ENCODE peak calls at places on chromosomes 7 and 10, in eight cellular contexts. N is NCI-H1105; D is activated CD8-positive, alpha-beta memory T cell treated with anti-CD3 and anti-CD28 coated beads, Interleukin-2, amount 10 ng/mL, durations not matched to agents 7 days and 5 days; Q is endothelial cell of umbilical vein; B is uterus; C is natural killer cell treated with Interleukin-12 subunit alpha and Interleukin-12 subunit beta and Interleukin-15 and Interleukin-18, amount 100 ng/mL, for 72 hours; J is GM12878; Z is hepatic stellate cell. V is an unnamed sample.

GRCh38 chr10:122163182-122164027 is 107.7 kb upstream of the BTBD16 start:
- DNase-seq in C (no peak), Z (peak), N (peak), D (no peak), Q (peak), J (no peak), B (no peak), V (no peak)

GRCh38 chr10:62029401-62029800 is 127.9 kb downstream of the ARID5B start:
- DNase-seq in B (no peak), C (no peak), Q (peak), D (no peak), J (no peak), Z (no peak), N (no peak), V (no peak)

GRCh38 chr7:47195641-47196040 is 386.3 kb downstream of the TNS3 start:
- DNase-seq in J (no peak), C (no peak), Z (no peak), Q (no peak), D (no peak), B (no peak), N (no peak), V (no peak)

GRCh38 chr10:103502849-103503660 is 9.6 kb downstream of the NEURL1 start:
- DNase-seq in C (no peak), B (peak), Z (no peak), Q (no peak), N (no peak), D (no peak), J (no peak), V (no peak)

GRCh38 chr7:12067156-12067831 is 143.8 kb upstream of the TMEM106B start:
- DNase-seq in Z (peak), N (peak), Q (peak), J (peak), D (peak), C (no peak), B (peak), V (peak)

GRCh38 chr7:130639391-130639790 is 29.2 kb downstream of the COPG2 start:
- DNase-seq in Z (no peak), C (no peak), B (no peak), Q (no peak), J (no peak), D (no peak), N (no peak), V (no peak)

GRCh38 chr10:89648074-89648473 is 3.0 kb upstream of the PANK1 start:
- DNase-seq in N (no peak), D (no peak), Q (no peak), Z (no peak), B (no peak), J (no peak), C (no peak), V (no peak)

GRCh38 chr7:151813997-151814396 is 62.9 kb downstream of the PRKAG2 start:
- DNase-seq in B (no peak), J (no peak), Q (no peak), N (no peak), D (no peak), C (no peak), Z (no peak), V (no peak)

GRCh38 chr10:130757821-130758489 is 553.6 kb downstream of the TCERG1L start:
- DNase-seq in B (no peak), Z (no peak), Q (no peak), C (no peak), N (no peak), J (no peak), D (no peak), V (no peak)

GRCh38 chr7:26363465-26363864 is 71.8 kb downstream of the SNX10 start:
- DNase-seq in J (no peak), B (no peak), N (no peak), C (no peak), D (no peak), Z (no peak), Q (no peak), V (no peak)

GRCh38 chr7:28666144-28666543 is 253.8 kb downstream of the CREB5 start:
- DNase-seq in N (no peak), B (no peak), C (no peak), Z (no peak), J (no peak), D (no peak), Q (no peak), V (no peak)

GRCh38 chr7:256461-256940 is 33.5 kb upstream of the FOXL3 start:
- DNase-seq in N (no peak), Q (no peak), C (peak), D (no peak), Z (no peak), J (no peak), B (no peak), V (no peak)

GRCh38 chr7:129951076-129952011 is 1.4 kb downstream of the UBE2H start:
- DNase-seq in D (no peak), N (peak), J (no peak), Z (peak), B (peak), Q (peak), C (no peak), V (no peak)

GRCh38 chr10:29239569-29240472 is 49.0 kb upstream of the LYZL1 start:
- DNase-seq in D (no peak), Z (peak), N (no peak), C (no peak), J (no peak), Q (peak), B (no peak), V (no peak)

GRCh38 chr10:30151581-30152389 is 92.4 kb upstream of the JCAD start:
- DNase-seq in Q (peak), D (peak), Z (peak), J (no peak), C (no peak), N (no peak), B (no peak), V (peak)

GRCh38 chr10:31188792-31189406 is 130.1 kb upstream of the ZEB1 start:
- DNase-seq in B (no peak), D (no peak), Z (no peak), Q (no peak), J (no peak), C (no peak), N (no peak), V (no peak)

GRCh38 chr10:119834188-119834587 is 38.5 kb downstream of the MCMBP start:
- DNase-seq in Z (no peak), D (no peak), Q (no peak), B (no peak), J (no peak), N (no peak), C (no peak), V (no peak)

GRCh38 chr10:3006093-3006492 is 61.3 kb upstream of the PFKP start:
- DNase-seq in Z (no peak), B (no peak), Q (no peak), N (no peak), J (no peak), D (no peak), C (no peak), V (no peak)

GRCh38 chr10:97407211-97407951 is 6.2 kb upstream of the RRP12 start:
- DNase-seq in B (peak), N (peak), D (peak), J (no peak), Q (peak), Z (peak), C (peak), V (peak)

GRCh38 chr7:7745258-7745657 is 26.9 kb upstream of the RPA3 start:
- DNase-seq in C (no peak), J (no peak), D (no peak), N (no peak), Q (no peak), Z (no peak), B (no peak), V (no peak)

GRCh38 chr7:30171753-30172447 is 37.1 kb downstream of the MTURN start:
- DNase-seq in Q (no peak), Z (peak), B (no peak), C (no peak), N (no peak), D (no peak), J (no peak), V (peak)

V was measured in amniotic stem cell.